ENCODE peak calls at places on chromosomes 7 and 10, in four cellular contexts. U is cardiac fibroblast, Q is skeletal muscle cell, X is NCI-H1092. O is an unnamed sample.

GRCh38 chr10:8137726-8138125 is 83.2 kb downstream of the GATA3 start:
- DNase-seq in U (no peak), Q (no peak), X (no peak), O (no peak)

GRCh38 chr7:82562716-82563404 is 119.3 kb upstream of the CACNA2D1 start:
- DNase-seq in U (peak), Q (peak), X (no peak), O (no peak)

GRCh38 chr10:12443026-12443425 is 93.7 kb downstream of the CAMK1D start:
- DNase-seq in U (no peak), Q (no peak), X (no peak), O (no peak)

GRCh38 chr10:110861930-110862677 is 9.6 kb upstream of the PDCD4 start:
- DNase-seq in U (no peak), Q (no peak), X (no peak), O (no peak)

GRCh38 chr7:137287651-137288258 is 55.8 kb downstream of the PTN start:
- DNase-seq in U (peak), Q (no peak), X (no peak), O (no peak)

GRCh38 chr10:1873916-1874315 is 136.6 kb upstream of the ADARB2 start:
- DNase-seq in U (no peak), Q (no peak), X (no peak), O (no peak)

GRCh38 chr7:70466725-70467364 is 665.1 kb upstream of the GALNT17 start:
- DNase-seq in U (no peak), Q (no peak), X (no peak), O (no peak)

GRCh38 chr10:93541402-93542357 is 24.8 kb upstream of the FFAR4 start:
- DNase-seq in U (peak), Q (no peak), X (no peak), O (peak)

GRCh38 chr7:82156168-82156567 is 287.4 kb downstream of the CACNA2D1 start:
- DNase-seq in U (no peak), Q (no peak), X (peak), O (peak)

GRCh38 chr10:5890519-5890878 is 456 bp downstream of the FBH1 start:
- DNase-seq in U (no peak), Q (no peak), X (peak), O (no peak)

GRCh38 chr10:100372415-100373297 is 25.6 kb downstream of the SCD start:
- DNase-seq in U (no peak), Q (no peak), X (no peak), O (no peak)

GRCh38 chr10:124387078-124387874 is 31.4 kb downstream of the OAT start:
- DNase-seq in U (no peak), Q (no peak), X (no peak), O (no peak)

GRCh38 chr7:52708846-52709245 is 326.6 kb upstream of the POM121L12 start:
- DNase-seq in U (no peak), Q (no peak), X (no peak), O (no peak)

GRCh38 chr7:135192914-135193536 is 18.3 kb downstream of the WDR91 start:
- DNase-seq in U (no peak), Q (no peak), X (no peak), O (no peak)

GRCh38 chr7:3200504-3200903 is 100.5 kb upstream of the SDK1 start:
- DNase-seq in U (peak), Q (no peak), X (no peak), O (no peak)

GRCh38 chr10:10782603-10783002 is 235.1 kb upstream of the CELF2 start:
- DNase-seq in U (peak), Q (no peak), X (no peak), O (no peak)

GRCh38 chr7:13414661-13415105 is 574.8 kb downstream of the ETV1 start:
- DNase-seq in U (peak), Q (no peak), X (no peak), O (no peak)

GRCh38 chr10:95244152-95244551 is 46.7 kb downstream of the PDLIM1 start:
- DNase-seq in U (no peak), Q (no peak), X (no peak), O (no peak)

GRCh38 chr7:116859323-116859722 is 3.1 kb upstream of the CAPZA2 start:
- DNase-seq in U (peak), Q (no peak), X (no peak), O (no peak)

GRCh38 chr10:9911488-9911887 is 1106.2 kb upstream of the CELF2 start:
- DNase-seq in U (no peak), Q (no peak), X (no peak), O (no peak)

GRCh38 chr7:351681-352480 is 61.9 kb downstream of the FOXL3 start:
- DNase-seq in U (no peak), Q (no peak), X (no peak), O (no peak)

GRCh38 chr10:65570143-65571010 is 1355.5 kb upstream of the LRRTM3 start:
- DNase-seq in U (peak), Q (no peak), X (peak), O (peak)

GRCh38 chr7:29398011-29398410 is 165.6 kb upstream of the PRR15 start:
- DNase-seq in U (no peak), Q (no peak), X (no peak), O (no peak)

GRCh38 chr7:116984511-116984910 is 31.2 kb downstream of the ST7 start:
- DNase-seq in U (no peak), Q (no peak), X (no peak), O (no peak)

GRCh38 chr7:95476072-95476845 is 9.5 kb upstream of the ASB4 start:
- DNase-seq in U (peak), Q (peak), X (peak), O (peak)

GRCh38 chr10:95306851-95307250 is 16.0 kb upstream of the PDLIM1 start:
- DNase-seq in U (no peak), Q (no peak), X (no peak), O (no peak)

GRCh38 chr10:63064706-63065105 is 68.4 kb upstream of the NRBF2 start:
- DNase-seq in U (peak), Q (no peak), X (no peak), O (no peak)

GRCh38 chr7:55129409-55130078 is 110.7 kb downstream of the EGFR start:
- DNase-seq in U (peak), Q (no peak), X (no peak), O (no peak)

GRCh38 chr7:55131421-55131929 is 112.7 kb downstream of the EGFR start:
- DNase-seq in U (no peak), Q (no peak), X (no peak), O (no peak)

GRCh38 chr10:13890233-13890616 is 303.5 kb downstream of the PRPF18 start:
- DNase-seq in U (peak), Q (no peak), X (no peak), O (no peak)

GRCh38 chr10:88028654-88029053 is 165.2 kb downstream of the PTEN start:
- DNase-seq in U (no peak), Q (no peak), X (no peak), O (no peak)

GRCh38 chr10:17250736-17251135 is 22.7 kb downstream of the VIM start:
- DNase-seq in U (peak), Q (no peak), X (no peak), O (no peak)

GRCh38 chr10:132307823-132308587 is at the start of gene STK32C:
- DNase-seq in U (peak), Q (peak), X (peak), O (peak)